ENCODE peak calls at places on chromosomes 5 and 9, in four cellular contexts. A is anterior cingulate cortex; R is stimulated activated CD4-positive, alpha-beta T cell treated with anti-CD3 and anti-CD28 coated beads, Interleukin-12 subunit alpha, Interleukin-12 subunit beta, amount 100 ng/mL, for 48 hours; J is A549. F is an unnamed sample.

GRCh38 chr5:102903074-102903871 is 148.2 kb downstream of the PAM start:
- DNase-seq in A (no peak), R (no peak), J (no peak), F (no peak)

GRCh38 chr5:30324083-30324482 is 869.4 kb upstream of the CDH6 start:
- DNase-seq in A (no peak), R (no peak), J (peak), F (no peak)

GRCh38 chr9:133615101-133615896 is 6.1 kb upstream of the FAM163B start:
- DNase-seq in A (no peak), R (no peak), J (no peak), F (no peak)

GRCh38 chr5:5078009-5078897 is 61.9 kb upstream of the ADAMTS16 start:
- DNase-seq in A (no peak), R (no peak), J (no peak), F (no peak)

GRCh38 chr5:15611008-15611407 is 111.0 kb downstream of the FBXL7 start:
- DNase-seq in A (no peak), R (no peak), J (no peak), F (no peak)

GRCh38 chr9:97985058-97985861 is 2.1 kb downstream of the ANP32B start:
- DNase-seq in A (peak), R (no peak), J (peak), F (no peak)

GRCh38 chr9:128846680-128847030 is 17.1 kb upstream of the SPOUT1 start:
- DNase-seq in A (no peak), R (no peak), J (no peak), F (no peak)

GRCh38 chr9:80076105-80076504 is 504.3 kb downstream of the TLE4 start:
- DNase-seq in A (no peak), R (no peak), J (no peak), F (no peak)

GRCh38 chr9:135256568-135257354 is 169.3 kb downstream of the OLFM1 start:
- DNase-seq in A (no peak), R (no peak), J (no peak), F (no peak)

GRCh38 chr9:92714016-92714415 is 44.1 kb upstream of the IPPK start:
- DNase-seq in A (no peak), R (no peak), J (no peak), F (no peak)

F was measured in dorsolateral prefrontal cortex.